ENCODE peak calls at places on chromosomes 16 and 17, in six cellular contexts. R is endothelial cell, B is SK-N-SH, H is stomach, X is GM06990, U is transverse colon. G is an unnamed sample.

GRCh38 chr17:47209499-47209898 is 351 bp downstream of the MYL4 start:
- DNase-seq in U (no peak), B (no peak), R (no peak), H (no peak), X (no peak), G (no peak)

GRCh38 chr17:28511858-28512461 is 5.8 kb downstream of the FOXN1 start:
- DNase-seq in R (no peak), X (no peak), B (no peak), U (no peak), H (no peak), G (no peak)

GRCh38 chr17:71801301-71801700 is 319.5 kb upstream of the SOX9 start:
- DNase-seq in U (no peak), R (no peak), X (no peak), H (no peak), B (no peak), G (no peak)

GRCh38 chr16:85157813-85158701 is 45.8 kb upstream of the CIBAR2 start:
- DNase-seq in B (peak), X (no peak), H (no peak), R (no peak), U (no peak), G (no peak)

GRCh38 chr17:82105417-82105881 is 7.4 kb upstream of the FASN start:
- DNase-seq in B (no peak), U (no peak), R (no peak), X (no peak), H (no peak), G (no peak)

GRCh38 chr17:73901661-73902415 is 257.6 kb upstream of the SDK2 start:
- DNase-seq in B (no peak), R (peak), H (peak), U (peak), X (no peak), G (peak)

GRCh38 chr17:36675250-36675649 is 73.9 kb downstream of the MRM1 start:
- DNase-seq in B (no peak), U (peak), X (no peak), R (no peak), H (no peak), G (no peak)

GRCh38 chr17:38663125-38663751 is 11.5 kb downstream of the EPOP start:
- DNase-seq in B (peak), R (peak), H (peak), X (peak), U (peak), G (peak)

GRCh38 chr16:25493136-25493811 is 198.5 kb upstream of the HS3ST4 start:
- DNase-seq in X (no peak), U (no peak), B (no peak), H (no peak), R (no peak), G (no peak)

GRCh38 chr17:27578718-27579085 is 52.3 kb upstream of the LGALS9 start:
- DNase-seq in U (no peak), B (no peak), H (no peak), R (no peak), X (peak), G (no peak)

GRCh38 chr17:9512323-9513168 is 63.1 kb downstream of the STX8 start:
- DNase-seq in R (no peak), B (no peak), U (no peak), H (no peak), X (no peak), G (no peak)

GRCh38 chr17:4221163-4221562 is 42.6 kb downstream of the ANKFY1 start:
- DNase-seq in H (no peak), U (no peak), R (no peak), B (no peak), X (no peak), G (no peak)

GRCh38 chr17:68460715-68461114 is 3.4 kb upstream of the WIPI1 start:
- DNase-seq in R (no peak), B (no peak), H (no peak), X (peak), U (no peak), G (no peak)

GRCh38 chr16:86800914-86801313 is 222.6 kb downstream of the FOXL1 start:
- DNase-seq in U (no peak), X (no peak), B (no peak), R (no peak), H (no peak), G (no peak)

GRCh38 chr16:27698266-27698665 is 148.3 kb downstream of the KATNIP start:
- DNase-seq in R (peak), U (no peak), X (no peak), H (no peak), B (no peak), G (no peak)
- TF ChIP-seq CTCF in R (peak), U (peak), X (peak), H (no peak), B (peak), G (peak)

GRCh38 chr17:48563867-48564199 is 14.3 kb downstream of the HOXB4 start:
- DNase-seq in R (no peak), X (no peak), U (no peak), H (no peak), B (no peak), G (no peak)

GRCh38 chr17:48560452-48560817 is 15.5 kb upstream of the HOXB2 start:
- DNase-seq in R (no peak), H (no peak), U (no peak), X (no peak), B (no peak), G (no peak)

GRCh38 chr17:48562934-48563333 is 15.2 kb downstream of the HOXB4 start:
- DNase-seq in R (no peak), H (no peak), X (no peak), U (no peak), B (no peak), G (no peak)

GRCh38 chr17:48563385-48563838 is 14.7 kb downstream of the HOXB4 start:
- DNase-seq in X (no peak), B (no peak), U (no peak), R (no peak), H (no peak), G (no peak)

DNA sequence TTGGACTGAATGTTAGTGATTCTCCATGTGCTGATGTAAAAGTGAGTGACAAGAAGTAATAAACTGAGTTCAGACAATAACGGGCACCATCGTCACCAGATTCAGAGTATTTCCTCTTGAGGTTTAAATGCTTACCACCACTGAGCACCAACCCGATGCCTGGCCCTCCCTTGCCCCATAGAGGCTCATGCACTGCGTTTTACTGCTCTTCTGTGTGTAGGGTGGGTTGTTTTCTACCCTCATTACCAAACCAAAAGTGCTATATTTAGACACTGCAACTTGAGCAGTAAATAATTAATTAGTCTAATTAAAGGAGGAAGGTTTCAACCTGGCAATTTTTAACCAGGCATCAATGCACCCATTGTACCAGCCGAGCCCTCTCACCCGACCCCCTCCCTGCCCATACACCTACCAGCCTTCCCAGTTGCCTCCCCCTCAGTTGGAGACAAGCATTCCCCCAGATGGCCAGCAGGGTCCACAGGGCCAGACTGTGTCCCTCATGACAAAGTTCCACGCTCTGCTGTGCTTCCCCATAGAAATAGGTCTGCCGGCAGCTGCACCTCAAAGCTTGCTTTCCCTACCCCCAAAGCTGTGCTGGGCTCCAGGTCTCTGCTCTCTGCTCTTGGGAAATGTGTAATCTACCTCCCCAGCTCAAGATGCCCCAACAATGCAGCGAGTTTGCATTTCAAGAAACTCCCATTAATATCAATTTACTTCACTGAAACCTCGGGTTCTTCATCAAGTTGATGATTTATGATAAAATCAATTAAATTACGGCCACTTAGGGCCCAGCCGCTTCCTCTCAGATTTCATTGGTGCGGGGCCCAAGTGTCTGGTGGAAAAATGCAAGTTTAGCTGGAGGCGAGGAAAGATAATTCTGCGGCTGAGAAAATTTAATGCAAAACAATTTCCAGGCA is 16.0 kb downstream of the HOXB4 start:
- DNase-seq in R (no peak), U (no peak), X (no peak), H (no peak), B (no peak), G (peak)
- TF ChIP-seq CTCF in R (peak), U (no peak), X (peak), H (peak), B (peak), G (peak)

GRCh38 chr16:49417354-49417753 is 43.8 kb downstream of the C16orf78 start:
- DNase-seq in U (no peak), B (no peak), R (no peak), X (no peak), H (no peak), G (no peak)
- TF ChIP-seq CTCF in U (no peak), B (no peak), R (no peak), X (no peak), H (no peak), G (no peak)

DNA sequence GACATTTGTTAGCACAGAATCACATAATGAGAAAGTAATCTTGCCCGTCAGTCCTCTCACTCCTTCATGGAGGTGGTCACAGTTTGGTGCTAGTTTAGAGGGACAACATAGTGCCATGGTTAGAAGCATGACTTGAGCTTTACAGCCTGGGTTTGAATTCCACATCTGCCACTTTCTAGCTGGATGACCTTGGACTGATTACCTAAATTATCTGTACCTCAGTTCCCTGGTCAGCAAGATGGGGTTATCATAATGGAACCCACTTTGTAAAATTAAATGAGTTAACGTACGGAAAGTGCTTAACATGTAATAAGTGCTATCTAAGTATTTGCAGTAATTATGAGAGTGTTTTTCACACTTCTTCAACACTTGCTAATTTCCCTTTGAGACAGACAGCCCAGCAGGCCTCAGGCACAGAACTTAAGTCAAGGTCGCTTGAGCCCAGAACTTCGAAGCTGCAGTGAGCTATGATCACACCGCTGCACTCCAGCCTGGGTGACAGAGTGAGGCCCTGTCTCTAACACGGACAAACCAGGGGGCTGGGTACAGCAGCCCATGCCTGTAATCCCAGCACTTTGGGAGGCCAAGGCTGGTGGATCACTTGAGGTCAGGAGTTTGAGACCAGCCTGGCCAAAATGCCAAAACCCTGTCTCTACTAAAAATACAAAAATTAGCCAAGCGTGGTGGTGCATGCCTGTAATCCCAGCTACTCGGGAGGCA is 7.1 kb downstream of the VWA3A start:
- DNase-seq in H (no peak), X (no peak), B (no peak), R (no peak), U (no peak), G (no peak)
- TF ChIP-seq CTCF in H (no peak), X (no peak), B (peak), R (no peak), U (no peak), G (no peak)

G was measured in Calu3.